ENCODE peak calls at places on chromosomes 2 and 18, in nine cellular contexts. M is HCT116, P is NB4, B is testis, G is ovary, T is lower leg skin, W is A549, D is IMR-90, K is H54. I is an unnamed sample.

GRCh38 chr18:54444309-54444914 is 86.7 kb downstream of the C18orf54 start:
- DNase-seq in B (peak; percentile 51), P (peak; percentile 55), K (peak; percentile 3), D (peak; percentile 61), M (peak; percentile 60), T (no peak), W (peak; percentile 57), G (no peak), I (peak; percentile 49)

GRCh38 chr2:163877316-163877715 is 141.5 kb upstream of the FIGN start:
- DNase-seq in W (no peak), G (no peak), P (no peak), K (no peak), T (no peak), B (no peak), D (peak; percentile 0), M (no peak), I (no peak)

GRCh38 chr2:134718956-134719814 is at the start of gene TMEM163:
- DNase-seq in W (no peak), M (no peak), T (no peak), P (no peak), B (peak; percentile 40), K (no peak), D (no peak), G (peak; percentile 12), I (no peak)

GRCh38 chr2:54603357-54603756 is 120.1 kb upstream of the EML6 start:
- DNase-seq in D (peak; percentile 22), P (no peak), M (no peak), T (no peak), W (no peak), K (no peak), G (no peak), B (no peak), I (no peak)

GRCh38 chr2:118693287-118693822 is 154.1 kb downstream of the EN1 start:
- DNase-seq in G (no peak), K (no peak), D (no peak), B (no peak), T (no peak), W (no peak), M (no peak), P (no peak), I (no peak)

GRCh38 chr2:1395009-1395408 is 18.3 kb upstream of the TPO start:
- DNase-seq in P (no peak), G (no peak), D (no peak), B (no peak), K (no peak), T (no peak), M (no peak), W (no peak), I (no peak)

GRCh38 chr18:42183746-42184145 is 228.7 kb downstream of the PIK3C3 start:
- DNase-seq in B (no peak), P (peak; percentile 19), G (no peak), W (peak; percentile 36), D (peak; percentile 61), K (peak; percentile 5), M (no peak), T (no peak), I (no peak)

GRCh38 chr2:110810404-110810803 is 78.0 kb downstream of the ACOXL start:
- DNase-seq in K (no peak), G (no peak), P (no peak), D (no peak), B (no peak), M (no peak), T (no peak), W (no peak), I (no peak)

GRCh38 chr2:183740241-183740640 is 616.0 kb downstream of the NUP35 start:
- DNase-seq in D (no peak), G (no peak), P (no peak), M (no peak), K (no peak), B (no peak), W (no peak), T (no peak), I (no peak)

GRCh38 chr2:239438968-239439367 is 38.1 kb upstream of the HDAC4 start:
- DNase-seq in P (no peak), T (no peak), W (no peak), M (no peak), B (no peak), D (no peak), K (no peak), G (no peak), I (no peak)

GRCh38 chr2:20516291-20516645 is 69.4 kb downstream of the RHOB start:
- DNase-seq in D (no peak), P (no peak), G (no peak), T (no peak), W (no peak), M (no peak), B (no peak), K (no peak), I (no peak)

GRCh38 chr2:133566967-133567645 is 1.2 kb downstream of the NCKAP5 start:
- DNase-seq in T (peak; percentile 67), B (peak; percentile 71), M (no peak), W (peak; percentile 25), G (no peak), K (peak; percentile 30), D (peak; percentile 88), P (no peak), I (no peak)

GRCh38 chr2:69993708-69994107 is 32.3 kb upstream of the ASPRV1 start:
- DNase-seq in D (no peak), P (no peak), M (no peak), G (no peak), T (no peak), B (no peak), W (no peak), K (no peak), I (no peak)

GRCh38 chr18:59208602-59209001 is 11.4 kb upstream of the GRP start:
- DNase-seq in T (no peak), P (no peak), G (no peak), K (no peak), M (no peak), D (no peak), B (no peak), W (no peak), I (no peak)

DNA sequence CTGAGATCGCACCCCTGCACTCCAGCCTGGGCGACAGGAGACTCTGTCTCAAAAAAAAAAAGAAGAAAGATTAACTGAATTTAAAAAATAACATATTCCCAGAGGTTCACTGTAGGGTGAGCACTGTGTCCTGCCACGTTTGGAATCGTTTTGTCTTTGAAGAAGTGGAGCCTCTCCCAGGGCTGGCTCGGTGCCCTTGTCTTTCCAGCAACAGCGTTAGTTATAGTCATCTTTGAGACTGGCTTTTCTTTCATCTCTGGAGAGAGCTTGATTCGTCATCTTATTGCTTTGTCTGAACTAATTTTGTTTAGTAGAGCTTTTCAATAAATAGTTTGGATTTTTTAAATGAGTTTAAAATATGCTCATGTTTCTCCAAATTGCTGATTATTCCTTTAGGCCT is 50.5 kb downstream of the IMPA2 start:
- DNase-seq in M (no peak), K (no peak), G (peak; percentile 83), B (peak; percentile 74), T (peak; percentile 85), P (no peak), W (no peak), D (peak; percentile 79), I (no peak)
- TF ChIP-seq POLR2A in M (no peak), K (no peak), G (no peak), B (no peak), T (no peak), P (no peak), W (no peak), D (no peak), I (no peak)

DNA sequence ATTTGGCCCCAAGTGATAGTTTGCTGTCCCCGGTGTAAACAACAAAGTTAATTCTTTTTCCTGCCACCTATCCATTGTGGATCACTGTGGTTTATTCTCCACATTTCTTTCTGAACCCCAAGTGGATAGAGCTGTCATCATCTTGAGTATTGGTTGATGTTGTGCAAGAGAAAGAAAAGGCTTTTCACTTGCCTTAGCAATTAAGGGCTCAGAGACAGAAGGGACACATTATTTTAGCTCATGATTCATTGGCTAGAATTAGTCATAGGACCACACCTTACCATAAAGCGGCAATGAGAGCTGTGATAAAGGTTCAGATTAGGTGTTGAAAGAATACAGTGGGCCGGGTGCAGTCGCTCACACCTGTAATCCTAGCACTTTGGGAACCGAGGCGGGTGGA is 442.1 kb upstream of the DCC start:
- DNase-seq in B (no peak), P (no peak), M (no peak), G (no peak), T (no peak), W (no peak), K (no peak), D (no peak), I (no peak)
- TF ChIP-seq POLR2A in B (no peak), P (no peak), M (no peak), G (no peak), T (no peak), W (no peak), K (no peak), D (no peak), I (no peak)

DNA sequence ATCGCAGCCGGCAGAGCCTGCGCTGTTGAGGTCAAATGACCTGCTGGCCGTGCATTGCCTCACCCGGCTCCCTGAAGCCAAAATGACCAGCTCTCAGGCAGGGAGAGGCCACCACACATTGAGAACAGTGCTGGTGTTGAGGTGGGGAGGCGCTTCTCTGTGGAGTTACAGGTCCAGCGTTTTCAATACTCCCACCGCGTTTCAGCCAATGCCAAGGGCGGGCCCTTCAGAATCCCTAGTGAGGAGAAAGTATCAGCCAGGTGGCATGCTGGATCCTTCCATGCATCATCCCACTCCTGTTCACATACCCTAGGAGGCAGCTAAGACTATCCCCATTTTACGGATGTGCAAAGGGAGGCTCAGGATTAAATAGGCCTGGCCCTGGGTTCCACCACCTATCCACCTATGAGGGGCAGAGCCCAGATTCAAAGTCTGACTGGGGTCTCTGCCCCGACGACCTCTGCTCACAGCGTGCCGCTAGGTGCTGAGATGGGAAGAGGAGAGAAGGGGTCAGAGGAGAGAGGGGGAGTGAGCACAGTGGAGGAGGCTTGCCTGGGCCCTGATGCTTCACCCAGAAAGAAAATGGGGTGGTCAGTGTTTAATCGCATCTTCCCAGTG is 137.6 kb upstream of the ID2 start:
- DNase-seq in D (no peak), B (no peak), K (no peak), T (no peak), G (peak; percentile 4), P (no peak), M (no peak), W (no peak), I (no peak)
- TF ChIP-seq POLR2A in D (no peak), B (no peak), K (no peak), T (no peak), G (no peak), P (no peak), M (no peak), W (no peak), I (no peak)

GRCh38 chr2:215421859-215422461 is 13.9 kb downstream of the FN1 start:
- DNase-seq in G (no peak), D (no peak), W (no peak), T (no peak), K (no peak), M (no peak), B (no peak), P (no peak), I (no peak)

GRCh38 chr2:215419769-215420470 is 15.9 kb downstream of the FN1 start:
- DNase-seq in W (peak; percentile 38), D (no peak), B (no peak), M (no peak), P (no peak), T (no peak), K (no peak), G (no peak), I (no peak)

GRCh38 chr2:215422676-215423075 is 13.2 kb downstream of the FN1 start:
- DNase-seq in G (no peak), B (no peak), P (no peak), D (no peak), M (no peak), K (no peak), W (no peak), T (no peak), I (no peak)

GRCh38 chr2:215419113-215419512 is 16.8 kb downstream of the FN1 start:
- DNase-seq in K (no peak), D (no peak), M (no peak), W (peak; percentile 32), G (no peak), B (no peak), P (no peak), T (no peak), I (no peak)

GRCh38 chr2:215420471-215420935 is 15.4 kb downstream of the FN1 start:
- DNase-seq in M (no peak), K (no peak), B (no peak), T (no peak), P (no peak), G (no peak), D (no peak), W (no peak), I (no peak)
- TF ChIP-seq POLR2A in M (no peak), K (no peak), B (no peak), T (no peak), P (no peak), G (no peak), D (no peak), W (no peak), I (no peak)